ENCODE peak calls at places on chromosome 18, in four cellular contexts. One of them, this sample, is unnamed.

GRCh38 chr18:58013241-58014211 is 30.5 kb upstream of the NEDD4L start:
- DNase-seq in AG04450: no peak
- DNase-seq in A549: peak; percentile 75
- DNase-seq in amniotic epithelial cell: no peak
- DNase-seq in this sample: peak; percentile 25

GRCh38 chr18:56319953-56320352 is 318.4 kb downstream of the TXNL1 start:
- DNase-seq in AG04450: no peak
- DNase-seq in amniotic epithelial cell: no peak
- DNase-seq in A549: no peak
- DNase-seq in this sample: no peak

GRCh38 chr18:76080430-76080829 is 414.6 kb downstream of the ZNF516 start:
- DNase-seq in AG04450: no peak
- DNase-seq in A549: no peak
- DNase-seq in amniotic epithelial cell: no peak
- DNase-seq in this sample: no peak

GRCh38 chr18:47901624-47902362 is 28.7 kb downstream of the SMAD2 start:
- DNase-seq in A549: no peak
- DNase-seq in amniotic epithelial cell: no peak
- DNase-seq in AG04450: no peak
- DNase-seq in this sample: no peak

GRCh38 chr18:26407721-26408601 is 140.4 kb downstream of the KCTD1 start:
- DNase-seq in amniotic epithelial cell: no peak
- DNase-seq in AG04450: no peak
- DNase-seq in A549: no peak
- DNase-seq in this sample: no peak

GRCh38 chr18:9704233-9705118 is 3.6 kb upstream of the RAB31 start:
- DNase-seq in A549: no peak
- DNase-seq in amniotic epithelial cell: no peak
- DNase-seq in AG04450: no peak
- DNase-seq in this sample: no peak

GRCh38 chr18:8783335-8783993 is 78.1 kb downstream of the MTCL1 start:
- DNase-seq in A549: no peak
- DNase-seq in AG04450: no peak
- DNase-seq in amniotic epithelial cell: no peak
- DNase-seq in this sample: no peak

GRCh38 chr18:58581265-58581664 is 47.6 kb downstream of the ALPK2 start:
- DNase-seq in A549: peak; percentile 73
- DNase-seq in AG04450: peak; percentile 66
- DNase-seq in amniotic epithelial cell: peak; percentile 82
- DNase-seq in this sample: no peak

GRCh38 chr18:5075297-5075696 is 121.8 kb downstream of the AKAIN1 start:
- DNase-seq in AG04450: no peak
- DNase-seq in amniotic epithelial cell: no peak
- DNase-seq in A549: no peak
- DNase-seq in this sample: no peak

GRCh38 chr18:48321121-48321520 is 88.1 kb downstream of the ZBTB7C start:
- DNase-seq in A549: no peak
- DNase-seq in AG04450: no peak
- DNase-seq in amniotic epithelial cell: no peak
- DNase-seq in this sample: no peak

GRCh38 chr18:12420831-12421421 is 13.2 kb downstream of the PRELID3A start:
- DNase-seq in amniotic epithelial cell: no peak
- DNase-seq in A549: no peak
- DNase-seq in AG04450: no peak
- DNase-seq in this sample: no peak

GRCh38 chr18:78722391-78722790 is 257.2 kb upstream of the SALL3 start:
- DNase-seq in AG04450: no peak
- DNase-seq in amniotic epithelial cell: no peak
- DNase-seq in A549: no peak
- DNase-seq in this sample: no peak

GRCh38 chr18:13611616-13612110 is 114.7 kb downstream of the FAM210A start:
- DNase-seq in A549: no peak
- DNase-seq in AG04450: no peak
- DNase-seq in amniotic epithelial cell: no peak
- DNase-seq in this sample: no peak

This sample was measured in epithelial cell of proximal tubule.